ENCODE peak calls at places on chromosomes 16 and 17, in nine cellular contexts. F, H, L, X, I, M, P, U and T are unnamed samples.

GRCh38 chr16:1211451-1212268 is 13.4 kb downstream of the TPSG1 start:
- DNase-seq in F (no peak), H (no peak), L (no peak), X (no peak), I (no peak), M (no peak), P (no peak), U (no peak), T (no peak)

GRCh38 chr16:54875443-54875842 is 55.2 kb upstream of the IRX5 start:
- DNase-seq in F (no peak), H (no peak), L (no peak), X (no peak), I (no peak), M (no peak), P (no peak), U (no peak), T (no peak)

GRCh38 chr17:57442914-57443571 is 186.7 kb downstream of the MSI2 start:
- DNase-seq in F (no peak), H (no peak), L (peak), X (no peak), I (no peak), M (no peak), P (no peak), U (peak), T (peak)

GRCh38 chr16:22847100-22847499 is 33.1 kb downstream of the HS3ST2 start:
- DNase-seq in F (no peak), H (no peak), L (no peak), X (no peak), I (no peak), M (no peak), P (no peak), U (no peak), T (no peak)

GRCh38 chr16:70740919-70741778 is 55.3 kb upstream of the MTSS2 start:
- DNase-seq in F (no peak), H (no peak), L (no peak), X (no peak), I (no peak), M (no peak), P (no peak), U (no peak), T (peak)

GRCh38 chr17:18141210-18141803 is 32.8 kb downstream of the MYO15A start:
- DNase-seq in F (peak), H (no peak), L (peak), X (no peak), I (peak), M (no peak), P (no peak), U (no peak), T (peak)

GRCh38 chr17:39001703-39002637 is 34.8 kb upstream of the FBXO47 start:
- DNase-seq in F (peak), H (peak), L (peak), X (no peak), I (peak), M (peak), P (no peak), U (peak), T (peak)

GRCh38 chr17:55283256-55283965 is 18.7 kb downstream of the HLF start:
- DNase-seq in F (no peak), H (no peak), L (no peak), X (no peak), I (no peak), M (no peak), P (no peak), U (no peak), T (no peak)

GRCh38 chr16:12170103-12171025 is 193.8 kb downstream of the SNX29 start:
- DNase-seq in F (peak), H (no peak), L (peak), X (peak), I (no peak), M (no peak), P (no peak), U (no peak), T (peak)

GRCh38 chr16:30110661-30111060 is 2.7 kb downstream of the GDPD3 start:
- DNase-seq in F (peak), H (no peak), L (no peak), X (no peak), I (no peak), M (no peak), P (no peak), U (no peak), T (no peak)

GRCh38 chr17:60145006-60145935 is 4.5 kb upstream of the CA4 start:
- DNase-seq in F (peak), H (no peak), L (no peak), X (no peak), I (no peak), M (no peak), P (no peak), U (no peak), T (no peak)

DNA sequence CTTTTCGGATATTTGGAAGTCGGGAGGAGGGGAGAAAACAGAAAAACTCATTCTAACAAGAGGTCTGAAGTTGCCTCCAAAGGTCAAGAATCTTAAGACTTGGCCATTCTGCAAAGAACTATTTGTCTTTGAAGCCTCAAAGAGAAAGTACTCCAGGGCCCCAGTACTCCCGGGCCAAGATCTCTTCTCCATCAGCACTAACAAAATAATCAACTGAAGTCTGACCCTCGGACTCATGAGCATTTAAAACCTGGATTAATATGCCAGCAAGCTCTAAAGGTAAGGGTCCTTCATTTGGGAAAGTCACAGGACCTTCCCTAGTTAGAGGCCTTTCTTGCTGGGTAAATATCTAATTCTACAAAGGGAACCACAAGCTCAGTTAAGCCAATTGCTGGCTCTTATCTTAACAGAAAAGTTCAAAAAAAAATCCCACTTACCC is 4.5 kb downstream of the AXIN2 start:
- DNase-seq in F (peak), H (no peak), L (no peak), X (no peak), I (no peak), M (no peak), P (no peak), U (no peak), T (no peak)
- H3K4me3 ChIP-seq in F (peak), H (no peak), L (no peak), X (no peak), I (no peak), M (no peak), P (peak), U (peak), T (no peak)

GRCh38 chr16:2501938-2502900 is 11.5 kb upstream of the ATP6V0C start:
- DNase-seq in F (no peak), H (no peak), L (no peak), X (no peak), I (no peak), M (no peak), P (no peak), U (no peak), T (no peak)
- H3K4me3 ChIP-seq in F (no peak), H (no peak), L (no peak), X (no peak), I (no peak), M (no peak), P (no peak), U (no peak), T (no peak)

DNA sequence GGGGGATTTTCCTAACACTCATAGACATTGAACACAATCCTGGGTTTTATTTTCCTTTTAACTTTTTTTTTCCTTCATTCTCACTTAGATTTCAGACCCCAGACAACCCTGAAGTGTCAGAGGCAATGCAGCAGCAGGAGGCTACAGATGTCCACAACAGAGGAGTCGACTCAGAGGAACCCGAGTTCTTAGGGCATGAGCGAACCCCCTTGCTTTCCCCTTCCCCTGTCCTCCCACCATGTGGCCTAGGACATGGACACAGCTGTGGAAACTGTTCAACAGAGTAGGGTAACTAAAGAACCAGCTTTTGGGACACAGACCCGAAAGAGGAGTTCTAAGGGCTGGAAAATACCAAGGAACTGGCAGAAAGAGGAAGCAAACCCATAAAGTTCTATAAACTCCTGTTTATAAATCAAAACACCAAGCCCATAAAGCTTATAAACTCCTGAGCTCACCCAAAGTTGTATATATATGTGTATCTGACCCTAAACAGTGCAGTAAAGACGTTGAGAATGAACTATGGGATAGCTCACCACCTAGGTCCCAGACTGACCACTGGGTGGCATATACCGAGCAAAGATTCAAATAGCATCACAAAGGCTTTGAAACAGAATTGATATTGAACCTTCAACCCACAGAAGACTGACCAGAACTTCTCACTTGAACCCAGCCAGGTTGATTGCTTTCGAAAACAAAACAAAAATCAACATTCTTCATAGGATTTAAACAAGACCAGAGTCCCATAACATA is 33.9 kb downstream of the CMTM4 start:
- DNase-seq in F (peak), H (no peak), L (peak), X (no peak), I (peak), M (no peak), P (no peak), U (no peak), T (peak)
- H3K4me3 ChIP-seq in F (no peak), H (no peak), L (no peak), X (no peak), I (no peak), M (no peak), P (no peak), U (no peak), T (no peak)

GRCh38 chr16:67804853-67805542 is 1.4 kb downstream of the RANBP10 start:
- DNase-seq in F (no peak), H (no peak), L (no peak), X (no peak), I (no peak), M (no peak), P (no peak), U (no peak), T (no peak)
- H3K4me3 ChIP-seq in F (peak), H (peak), L (no peak), X (peak), I (peak), M (peak), P (peak), U (peak), T (peak)